ENCODE peak calls at places on chromosomes 2 and 18, in nine cellular contexts. One of them, this sample, is unnamed.
A peak's percentile ranks its signal among the peaks of the same experiment; 100 is the strongest.

GRCh38 chr2:109563980-109564550 is 49.7 kb downstream of the SEPTIN10 start:
- DNase-seq in GM23338: no peak
- DNase-seq in CD8-positive, alpha-beta T cell: no peak
- DNase-seq in Peyer's patch: no peak
- DNase-seq in fibroblast of pulmonary artery: no peak
- DNase-seq in heart right ventricle: peak; percentile 15
- DNase-seq in AG09309: no peak
- DNase-seq in Caco-2: no peak
- DNase-seq in kidney epithelial cell: no peak
- DNase-seq in this sample: peak; percentile 26

GRCh38 chr2:17933251-17933650 is 54.8 kb downstream of the KCNS3 start:
- DNase-seq in GM23338: no peak
- DNase-seq in CD8-positive, alpha-beta T cell: no peak
- DNase-seq in Peyer's patch: no peak
- DNase-seq in fibroblast of pulmonary artery: no peak
- DNase-seq in heart right ventricle: no peak
- DNase-seq in AG09309: no peak
- DNase-seq in Caco-2: no peak
- DNase-seq in kidney epithelial cell: no peak
- DNase-seq in this sample: no peak

GRCh38 chr2:18800240-18800971 is 211.0 kb upstream of the NT5C1B start:
- DNase-seq in GM23338: peak; percentile 2
- DNase-seq in CD8-positive, alpha-beta T cell: no peak
- DNase-seq in Peyer's patch: no peak
- DNase-seq in fibroblast of pulmonary artery: no peak
- DNase-seq in heart right ventricle: no peak
- DNase-seq in AG09309: no peak
- DNase-seq in Caco-2: peak; percentile 65
- DNase-seq in kidney epithelial cell: no peak
- DNase-seq in this sample: no peak

GRCh38 chr2:31420936-31421335 is 6.4 kb upstream of the XDH start:
- DNase-seq in GM23338: no peak
- DNase-seq in CD8-positive, alpha-beta T cell: no peak
- DNase-seq in Peyer's patch: no peak
- DNase-seq in fibroblast of pulmonary artery: peak; percentile 51
- DNase-seq in heart right ventricle: no peak
- DNase-seq in AG09309: peak; percentile 38
- DNase-seq in Caco-2: no peak
- DNase-seq in kidney epithelial cell: no peak
- DNase-seq in this sample: peak; percentile 10

GRCh38 chr2:218022131-218022850 is 19.5 kb upstream of the TNS1 start:
- DNase-seq in GM23338: no peak
- DNase-seq in CD8-positive, alpha-beta T cell: no peak
- DNase-seq in Peyer's patch: no peak
- DNase-seq in fibroblast of pulmonary artery: no peak
- DNase-seq in heart right ventricle: no peak
- DNase-seq in AG09309: no peak
- DNase-seq in Caco-2: no peak
- DNase-seq in kidney epithelial cell: no peak
- DNase-seq in this sample: no peak

GRCh38 chr2:9191044-9191481 is 15.5 kb upstream of the ASAP2 start:
- DNase-seq in GM23338: peak; percentile 59
- DNase-seq in CD8-positive, alpha-beta T cell: no peak
- DNase-seq in Peyer's patch: no peak
- DNase-seq in fibroblast of pulmonary artery: peak; percentile 95
- DNase-seq in heart right ventricle: peak; percentile 86
- DNase-seq in AG09309: peak; percentile 79
- DNase-seq in Caco-2: no peak
- DNase-seq in kidney epithelial cell: no peak
- DNase-seq in this sample: peak; percentile 97

GRCh38 chr2:236088368-236089057 is 79.7 kb downstream of the GBX2 start:
- DNase-seq in GM23338: no peak
- DNase-seq in CD8-positive, alpha-beta T cell: no peak
- DNase-seq in Peyer's patch: no peak
- DNase-seq in fibroblast of pulmonary artery: no peak
- DNase-seq in heart right ventricle: no peak
- DNase-seq in AG09309: no peak
- DNase-seq in Caco-2: no peak
- DNase-seq in kidney epithelial cell: peak; percentile 56
- DNase-seq in this sample: no peak

GRCh38 chr2:16048466-16048865 is 108.1 kb downstream of the MYCN start:
- DNase-seq in GM23338: no peak
- DNase-seq in CD8-positive, alpha-beta T cell: no peak
- DNase-seq in Peyer's patch: no peak
- DNase-seq in fibroblast of pulmonary artery: no peak
- DNase-seq in heart right ventricle: no peak
- DNase-seq in AG09309: no peak
- DNase-seq in Caco-2: no peak
- DNase-seq in kidney epithelial cell: no peak
- DNase-seq in this sample: no peak

GRCh38 chr18:6682437-6683111 is 46.9 kb upstream of the ARHGAP28 start:
- DNase-seq in GM23338: peak; percentile 19
- DNase-seq in CD8-positive, alpha-beta T cell: no peak
- DNase-seq in Peyer's patch: no peak
- DNase-seq in fibroblast of pulmonary artery: no peak
- DNase-seq in heart right ventricle: peak; percentile 27
- DNase-seq in AG09309: no peak
- DNase-seq in Caco-2: peak; percentile 64
- DNase-seq in kidney epithelial cell: no peak
- DNase-seq in this sample: no peak

GRCh38 chr2:22999951-23000350 is 385.0 kb upstream of the KLHL29 start:
- DNase-seq in GM23338: no peak
- DNase-seq in CD8-positive, alpha-beta T cell: no peak
- DNase-seq in Peyer's patch: no peak
- DNase-seq in fibroblast of pulmonary artery: no peak
- DNase-seq in heart right ventricle: no peak
- DNase-seq in AG09309: no peak
- DNase-seq in Caco-2: no peak
- DNase-seq in kidney epithelial cell: no peak
- DNase-seq in this sample: no peak

GRCh38 chr2:5365871-5366461 is 326.2 kb upstream of the SOX11 start:
- DNase-seq in GM23338: peak; percentile 82
- DNase-seq in CD8-positive, alpha-beta T cell: peak; percentile 14
- DNase-seq in Peyer's patch: no peak
- DNase-seq in fibroblast of pulmonary artery: peak; percentile 10
- DNase-seq in heart right ventricle: peak; percentile 45
- DNase-seq in AG09309: no peak
- DNase-seq in Caco-2: peak; percentile 73
- DNase-seq in kidney epithelial cell: peak; percentile 7
- DNase-seq in this sample: peak; percentile 3

GRCh38 chr2:138522556-138522955 is 21.0 kb downstream of the SPOPL start:
- DNase-seq in GM23338: no peak
- DNase-seq in CD8-positive, alpha-beta T cell: no peak
- DNase-seq in Peyer's patch: no peak
- DNase-seq in fibroblast of pulmonary artery: no peak
- DNase-seq in heart right ventricle: no peak
- DNase-seq in AG09309: no peak
- DNase-seq in Caco-2: no peak
- DNase-seq in kidney epithelial cell: no peak
- DNase-seq in this sample: no peak

GRCh38 chr2:218569661-218570500 is 1.2 kb downstream of the CNOT9 start:
- DNase-seq in GM23338: peak; percentile 18
- DNase-seq in CD8-positive, alpha-beta T cell: no peak
- DNase-seq in Peyer's patch: no peak
- DNase-seq in fibroblast of pulmonary artery: peak; percentile 76
- DNase-seq in heart right ventricle: no peak
- DNase-seq in AG09309: no peak
- DNase-seq in Caco-2: peak; percentile 12
- DNase-seq in kidney epithelial cell: no peak
- DNase-seq in this sample: peak; percentile 71

GRCh38 chr2:15400240-15400826 is 160.8 kb downstream of the NBAS start:
- DNase-seq in GM23338: no peak
- DNase-seq in CD8-positive, alpha-beta T cell: no peak
- DNase-seq in Peyer's patch: no peak
- DNase-seq in fibroblast of pulmonary artery: no peak
- DNase-seq in heart right ventricle: no peak
- DNase-seq in AG09309: no peak
- DNase-seq in Caco-2: no peak
- DNase-seq in kidney epithelial cell: no peak
- DNase-seq in this sample: no peak

GRCh38 chr18:48440924-48441323 is 31.7 kb upstream of the ZBTB7C start:
- DNase-seq in GM23338: no peak
- DNase-seq in CD8-positive, alpha-beta T cell: no peak
- DNase-seq in Peyer's patch: no peak
- DNase-seq in fibroblast of pulmonary artery: no peak
- DNase-seq in heart right ventricle: no peak
- DNase-seq in AG09309: no peak
- DNase-seq in Caco-2: no peak
- DNase-seq in kidney epithelial cell: no peak
- DNase-seq in this sample: no peak

GRCh38 chr2:200462136-200462710 is 47.6 kb downstream of the KCTD18 start:
- DNase-seq in GM23338: no peak
- DNase-seq in CD8-positive, alpha-beta T cell: no peak
- DNase-seq in Peyer's patch: no peak
- DNase-seq in fibroblast of pulmonary artery: no peak
- DNase-seq in heart right ventricle: no peak
- DNase-seq in AG09309: no peak
- DNase-seq in Caco-2: no peak
- DNase-seq in kidney epithelial cell: no peak
- DNase-seq in this sample: no peak
- H3K4me3 ChIP-seq in GM23338: no peak overlapping the region
- H3K4me3 ChIP-seq in CD8-positive, alpha-beta T cell: no peak overlapping the region
- H3K4me3 ChIP-seq in Peyer's patch: no peak overlapping the region
- H3K4me3 ChIP-seq in fibroblast of pulmonary artery: no peak overlapping the region
- H3K4me3 ChIP-seq in heart right ventricle: no peak overlapping the region
- H3K4me3 ChIP-seq in AG09309: no peak overlapping the region
- H3K4me3 ChIP-seq in Caco-2: no peak overlapping the region
- H3K4me3 ChIP-seq in kidney epithelial cell: no peak overlapping the region
- H3K4me3 ChIP-seq in this sample: no peak overlapping the region

GRCh38 chr2:49044680-49045079 is 109.6 kb downstream of the FSHR start:
- DNase-seq in GM23338: peak; percentile 65
- DNase-seq in CD8-positive, alpha-beta T cell: no peak
- DNase-seq in Peyer's patch: no peak
- DNase-seq in fibroblast of pulmonary artery: peak; percentile 3
- DNase-seq in heart right ventricle: no peak
- DNase-seq in AG09309: no peak
- DNase-seq in Caco-2: peak; percentile 18
- DNase-seq in kidney epithelial cell: no peak
- DNase-seq in this sample: peak; percentile 0
- TF ChIP-seq CTCF in GM23338: peak; percentile 65
- TF ChIP-seq CTCF in CD8-positive, alpha-beta T cell: no peak
- TF ChIP-seq CTCF in Peyer's patch: peak; percentile 23
- TF ChIP-seq CTCF in fibroblast of pulmonary artery: peak; percentile 3
- TF ChIP-seq CTCF in heart right ventricle: peak; percentile 54
- TF ChIP-seq CTCF in AG09309: no peak
- TF ChIP-seq CTCF in Caco-2: peak; percentile 37
- TF ChIP-seq CTCF in kidney epithelial cell: no peak
- TF ChIP-seq CTCF in this sample: no peak

DNA sequence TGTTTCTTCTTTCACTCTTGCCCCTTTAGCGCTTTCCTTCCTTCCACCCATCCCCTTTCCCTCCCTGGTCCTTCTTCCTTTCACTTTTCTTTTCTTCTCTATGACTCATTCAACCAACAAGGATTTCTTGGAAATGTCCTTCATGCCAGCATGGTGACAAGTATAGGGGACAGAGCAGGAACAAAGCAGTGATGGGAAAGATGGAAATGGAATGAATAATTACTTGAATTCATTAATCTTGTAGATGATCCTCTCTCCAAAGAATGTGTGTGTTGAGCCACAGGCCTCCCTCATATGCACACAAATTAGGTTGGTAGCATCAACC is 1.5 kb downstream of the VAMP5 start:
- DNase-seq in GM23338: no peak
- DNase-seq in CD8-positive, alpha-beta T cell: no peak
- DNase-seq in Peyer's patch: no peak
- DNase-seq in fibroblast of pulmonary artery: peak; percentile 36
- DNase-seq in heart right ventricle: no peak
- DNase-seq in AG09309: no peak
- DNase-seq in Caco-2: no peak
- DNase-seq in kidney epithelial cell: no peak
- DNase-seq in this sample: peak; percentile 47
- H3K4me3 ChIP-seq in GM23338: no peak overlapping the region
- H3K4me3 ChIP-seq in CD8-positive, alpha-beta T cell: no peak overlapping the region
- H3K4me3 ChIP-seq in Peyer's patch: no peak overlapping the region
- H3K4me3 ChIP-seq in fibroblast of pulmonary artery: no peak overlapping the region
- H3K4me3 ChIP-seq in heart right ventricle: peak overlapping the region; percentile 78
- H3K4me3 ChIP-seq in AG09309: peak overlapping the region; percentile 54
- H3K4me3 ChIP-seq in Caco-2: no peak overlapping the region
- H3K4me3 ChIP-seq in kidney epithelial cell: no peak overlapping the region
- H3K4me3 ChIP-seq in this sample: no peak overlapping the region

DNA sequence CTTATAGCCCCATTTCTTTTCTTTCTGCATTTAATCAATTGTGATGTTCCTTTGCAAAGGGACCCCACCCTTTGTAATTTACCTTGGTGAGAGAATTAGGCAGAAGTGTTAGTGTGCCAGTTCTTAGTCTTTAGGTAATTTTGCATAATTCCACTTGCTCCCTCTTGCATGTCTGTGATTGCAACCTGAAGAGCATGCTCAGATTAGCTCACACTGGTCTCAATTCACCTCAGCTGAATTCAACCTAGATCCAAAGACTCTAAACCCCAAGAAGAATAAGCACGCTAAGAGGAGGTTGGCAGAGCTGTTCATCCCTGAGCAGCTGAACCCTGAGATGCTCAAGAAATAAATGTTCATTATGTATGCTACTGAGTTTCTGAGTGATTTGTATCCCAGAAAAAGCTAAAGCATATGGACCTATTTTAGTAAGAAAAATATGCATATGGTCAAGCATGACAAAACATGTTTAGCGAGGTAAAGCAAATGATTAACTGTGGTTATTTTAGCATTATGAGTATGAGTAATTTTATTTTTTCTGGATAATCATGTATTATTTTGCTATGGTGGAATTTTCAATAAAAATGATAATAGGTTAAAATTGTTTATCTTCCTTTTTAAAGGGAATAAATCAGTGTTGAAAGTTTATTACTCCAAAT is 299.2 kb upstream of the ZSWIM2 start:
- DNase-seq in GM23338: no peak
- DNase-seq in CD8-positive, alpha-beta T cell: no peak
- DNase-seq in Peyer's patch: no peak
- DNase-seq in fibroblast of pulmonary artery: no peak
- DNase-seq in heart right ventricle: no peak
- DNase-seq in AG09309: no peak
- DNase-seq in Caco-2: no peak
- DNase-seq in kidney epithelial cell: no peak
- DNase-seq in this sample: no peak
- TF ChIP-seq CTCF in GM23338: no peak
- TF ChIP-seq CTCF in CD8-positive, alpha-beta T cell: no peak
- TF ChIP-seq CTCF in Peyer's patch: no peak
- TF ChIP-seq CTCF in fibroblast of pulmonary artery: no peak
- TF ChIP-seq CTCF in heart right ventricle: no peak
- TF ChIP-seq CTCF in AG09309: no peak
- TF ChIP-seq CTCF in Caco-2: no peak
- TF ChIP-seq CTCF in kidney epithelial cell: no peak
- TF ChIP-seq CTCF in this sample: no peak

DNA sequence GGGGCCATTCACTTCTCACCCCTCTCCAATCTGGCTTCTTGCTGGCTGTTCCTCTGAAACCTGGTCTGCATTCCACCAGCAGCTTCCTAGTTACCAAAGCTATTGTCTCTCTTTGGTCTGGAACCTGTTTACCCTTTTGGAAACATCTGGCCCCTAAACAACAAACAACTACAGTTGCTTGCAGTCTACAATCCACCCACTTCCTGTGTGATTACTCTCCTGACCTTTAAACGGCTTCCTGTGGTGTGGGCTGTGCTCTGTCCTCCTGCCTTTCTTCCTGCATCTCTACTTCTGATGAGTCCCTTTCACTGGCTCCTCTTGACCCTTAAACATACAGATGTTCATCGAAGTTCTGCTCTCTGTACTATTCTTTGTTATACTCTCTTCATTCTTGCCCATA is 303.8 kb downstream of the TDRD15 start:
- DNase-seq in GM23338: no peak
- DNase-seq in CD8-positive, alpha-beta T cell: no peak
- DNase-seq in Peyer's patch: no peak
- DNase-seq in fibroblast of pulmonary artery: no peak
- DNase-seq in heart right ventricle: no peak
- DNase-seq in AG09309: no peak
- DNase-seq in Caco-2: no peak
- DNase-seq in kidney epithelial cell: no peak
- DNase-seq in this sample: no peak
- H3K4me3 ChIP-seq in GM23338: no peak overlapping the region
- H3K4me3 ChIP-seq in CD8-positive, alpha-beta T cell: no peak overlapping the region
- H3K4me3 ChIP-seq in Peyer's patch: no peak overlapping the region
- H3K4me3 ChIP-seq in fibroblast of pulmonary artery: no peak overlapping the region
- H3K4me3 ChIP-seq in heart right ventricle: no peak overlapping the region
- H3K4me3 ChIP-seq in AG09309: no peak overlapping the region
- H3K4me3 ChIP-seq in Caco-2: no peak overlapping the region
- H3K4me3 ChIP-seq in kidney epithelial cell: no peak overlapping the region
- H3K4me3 ChIP-seq in this sample: no peak overlapping the region

This sample was measured in cardiac fibroblast.